ENCODE peak calls at places on chromosomes 16 and 17, in four cellular contexts. One of them, this sample, is unnamed.

GRCh38 chr16:11076259-11077018 is 132.1 kb downstream of the CLEC16A start:
- DNase-seq in fibroblast of pulmonary artery: no peak
- DNase-seq in PC-9: no peak
- DNase-seq in GM10248: peak; percentile 89
- DNase-seq in this sample: no peak

GRCh38 chr16:17101646-17102045 is 369.1 kb downstream of the XYLT1 start:
- DNase-seq in fibroblast of pulmonary artery: no peak
- DNase-seq in PC-9: no peak
- DNase-seq in GM10248: no peak
- DNase-seq in this sample: no peak

GRCh38 chr17:79482719-79483118 is 128.1 kb downstream of the RBFOX3 start:
- DNase-seq in fibroblast of pulmonary artery: no peak
- DNase-seq in PC-9: no peak
- DNase-seq in GM10248: no peak
- DNase-seq in this sample: no peak

GRCh38 chr16:67029249-67030096 is 524 bp downstream of the CBFB start:
- DNase-seq in fibroblast of pulmonary artery: peak; percentile 52
- DNase-seq in PC-9: no peak
- DNase-seq in GM10248: peak; percentile 68
- DNase-seq in this sample: peak; percentile 75

GRCh38 chr17:80953471-80954315 is 37.9 kb upstream of the CHMP6 start:
- DNase-seq in fibroblast of pulmonary artery: no peak
- DNase-seq in PC-9: no peak
- DNase-seq in GM10248: no peak
- DNase-seq in this sample: no peak

GRCh38 chr16:27179500-27180072 is 23.7 kb upstream of the KDM8 start:
- DNase-seq in fibroblast of pulmonary artery: peak; percentile 71
- DNase-seq in PC-9: peak; percentile 65
- DNase-seq in GM10248: peak; percentile 88
- DNase-seq in this sample: peak; percentile 73

GRCh38 chr17:7403043-7403901 is 625 bp downstream of the TMEM256 start:
- DNase-seq in fibroblast of pulmonary artery: no peak
- DNase-seq in PC-9: peak; percentile 26
- DNase-seq in GM10248: no peak
- DNase-seq in this sample: no peak

GRCh38 chr16:89112377-89113151 is 18.9 kb downstream of the ACSF3 start:
- DNase-seq in fibroblast of pulmonary artery: no peak
- DNase-seq in PC-9: no peak
- DNase-seq in GM10248: no peak
- DNase-seq in this sample: no peak

GRCh38 chr16:88014201-88014781 is 63.1 kb downstream of the BANP start:
- DNase-seq in fibroblast of pulmonary artery: peak; percentile 6
- DNase-seq in PC-9: no peak
- DNase-seq in GM10248: no peak
- DNase-seq in this sample: no peak

GRCh38 chr17:40062347-40063033 is at the start of gene THRA:
- DNase-seq in fibroblast of pulmonary artery: peak; percentile 50
- DNase-seq in PC-9: peak; percentile 60
- DNase-seq in GM10248: peak; percentile 88
- DNase-seq in this sample: no peak

GRCh38 chr16:57949595-57950238 is 21.2 kb downstream of the CNGB1 start:
- DNase-seq in fibroblast of pulmonary artery: no peak
- DNase-seq in PC-9: no peak
- DNase-seq in GM10248: no peak
- DNase-seq in this sample: no peak

GRCh38 chr17:76391200-76391715 is 6.8 kb downstream of the SPHK1 start:
- DNase-seq in fibroblast of pulmonary artery: no peak
- DNase-seq in PC-9: no peak
- DNase-seq in GM10248: no peak
- DNase-seq in this sample: no peak

GRCh38 chr16:68062910-68063393 is 22.2 kb upstream of the NFATC3 start:
- DNase-seq in fibroblast of pulmonary artery: no peak
- DNase-seq in PC-9: no peak
- DNase-seq in GM10248: no peak
- DNase-seq in this sample: no peak

GRCh38 chr17:61822326-61823285 is 40.7 kb downstream of the BRIP1 start:
- DNase-seq in fibroblast of pulmonary artery: no peak
- DNase-seq in PC-9: no peak
- DNase-seq in GM10248: no peak
- DNase-seq in this sample: no peak

GRCh38 chr17:79587945-79588344 is 22.9 kb downstream of the RBFOX3 start:
- DNase-seq in fibroblast of pulmonary artery: no peak
- DNase-seq in PC-9: no peak
- DNase-seq in GM10248: no peak
- DNase-seq in this sample: no peak

GRCh38 chr17:36544049-36544319 is 735 bp upstream of the GGNBP2 start:
- DNase-seq in fibroblast of pulmonary artery: peak; percentile 65
- DNase-seq in PC-9: peak; percentile 35
- DNase-seq in GM10248: peak; percentile 42
- DNase-seq in this sample: no peak

GRCh38 chr17:67427410-67427809 is 50.3 kb downstream of the PITPNC1 start:
- DNase-seq in fibroblast of pulmonary artery: no peak
- DNase-seq in PC-9: no peak
- DNase-seq in GM10248: no peak
- DNase-seq in this sample: no peak

GRCh38 chr16:68884867-68885266 is 41.5 kb downstream of the TANGO6 start:
- DNase-seq in fibroblast of pulmonary artery: peak; percentile 24
- DNase-seq in PC-9: no peak
- DNase-seq in GM10248: no peak
- DNase-seq in this sample: no peak

GRCh38 chr17:34582901-34583245 is 3.5 kb downstream of the TMEM132E start:
- DNase-seq in fibroblast of pulmonary artery: no peak
- DNase-seq in PC-9: no peak
- DNase-seq in GM10248: no peak
- DNase-seq in this sample: no peak

GRCh38 chr17:66393038-66393437 is 90.6 kb downstream of the PRKCA start:
- DNase-seq in fibroblast of pulmonary artery: no peak
- DNase-seq in PC-9: no peak
- DNase-seq in GM10248: no peak
- DNase-seq in this sample: no peak

GRCh38 chr16:8370374-8371015 is 219.8 kb downstream of the TMEM114 start:
- DNase-seq in fibroblast of pulmonary artery: no peak
- DNase-seq in PC-9: no peak
- DNase-seq in GM10248: no peak
- DNase-seq in this sample: no peak

GRCh38 chr17:18186271-18186982 is 2.8 kb downstream of the ALKBH5 start:
- DNase-seq in fibroblast of pulmonary artery: peak; percentile 78
- DNase-seq in PC-9: no peak
- DNase-seq in GM10248: no peak
- DNase-seq in this sample: no peak

GRCh38 chr16:3979070-3979469 is 98.6 kb upstream of the CREBBP start:
- DNase-seq in fibroblast of pulmonary artery: no peak
- DNase-seq in PC-9: no peak
- DNase-seq in GM10248: no peak
- DNase-seq in this sample: no peak

GRCh38 chr16:57464523-57464922 is 2.0 kb downstream of the POLR2C start:
- DNase-seq in fibroblast of pulmonary artery: no peak
- DNase-seq in PC-9: no peak
- DNase-seq in GM10248: no peak
- DNase-seq in this sample: no peak

GRCh38 chr16:69935278-69935711 is 15.8 kb upstream of the CLEC18A start:
- DNase-seq in fibroblast of pulmonary artery: no peak
- DNase-seq in PC-9: no peak
- DNase-seq in GM10248: no peak
- DNase-seq in this sample: no peak
- TF ChIP-seq CTCF in fibroblast of pulmonary artery: no peak
- TF ChIP-seq CTCF in PC-9: no peak
- TF ChIP-seq CTCF in GM10248: no peak
- TF ChIP-seq CTCF in this sample: no peak

GRCh38 chr17:14498812-14499211 is 197.9 kb downstream of the HS3ST3B1 start:
- DNase-seq in fibroblast of pulmonary artery: no peak
- DNase-seq in PC-9: no peak
- DNase-seq in GM10248: no peak
- DNase-seq in this sample: no peak
- TF ChIP-seq CTCF in fibroblast of pulmonary artery: no peak
- TF ChIP-seq CTCF in PC-9: no peak
- TF ChIP-seq CTCF in GM10248: no peak
- TF ChIP-seq CTCF in this sample: no peak

GRCh38 chr16:12975766-12976165 is 74.4 kb downstream of the SHISA9 start:
- DNase-seq in fibroblast of pulmonary artery: no peak
- DNase-seq in PC-9: no peak
- DNase-seq in GM10248: no peak
- DNase-seq in this sample: no peak
- TF ChIP-seq CTCF in fibroblast of pulmonary artery: no peak
- TF ChIP-seq CTCF in PC-9: no peak
- TF ChIP-seq CTCF in GM10248: no peak
- TF ChIP-seq CTCF in this sample: no peak

GRCh38 chr17:50050431-50051032 is 5.4 kb upstream of the ITGA3 start:
- DNase-seq in fibroblast of pulmonary artery: no peak
- DNase-seq in PC-9: no peak
- DNase-seq in GM10248: no peak
- DNase-seq in this sample: no peak
- TF ChIP-seq CTCF in fibroblast of pulmonary artery: no peak
- TF ChIP-seq CTCF in PC-9: peak; percentile 54
- TF ChIP-seq CTCF in GM10248: no peak
- TF ChIP-seq CTCF in this sample: no peak

GRCh38 chr16:15482748-15483118 is 48.3 kb downstream of the BMERB1 start:
- DNase-seq in fibroblast of pulmonary artery: no peak
- DNase-seq in PC-9: no peak
- DNase-seq in GM10248: no peak
- DNase-seq in this sample: no peak
- TF ChIP-seq CTCF in fibroblast of pulmonary artery: no peak
- TF ChIP-seq CTCF in PC-9: no peak
- TF ChIP-seq CTCF in GM10248: no peak
- TF ChIP-seq CTCF in this sample: no peak

GRCh38 chr17:72462396-72462795 is 341.6 kb downstream of the SOX9 start:
- DNase-seq in fibroblast of pulmonary artery: no peak
- DNase-seq in PC-9: no peak
- DNase-seq in GM10248: no peak
- DNase-seq in this sample: no peak

GRCh38 chr17:72461757-72462156 is 340.9 kb downstream of the SOX9 start:
- DNase-seq in fibroblast of pulmonary artery: no peak
- DNase-seq in PC-9: no peak
- DNase-seq in GM10248: no peak
- DNase-seq in this sample: no peak

GRCh38 chr17:72463287-72464102 is 342.7 kb downstream of the SOX9 start:
- DNase-seq in fibroblast of pulmonary artery: no peak
- DNase-seq in PC-9: no peak
- DNase-seq in GM10248: no peak
- DNase-seq in this sample: no peak

GRCh38 chr17:72460711-72461110 is 339.9 kb downstream of the SOX9 start:
- DNase-seq in fibroblast of pulmonary artery: no peak
- DNase-seq in PC-9: no peak
- DNase-seq in GM10248: no peak
- DNase-seq in this sample: no peak

DNA sequence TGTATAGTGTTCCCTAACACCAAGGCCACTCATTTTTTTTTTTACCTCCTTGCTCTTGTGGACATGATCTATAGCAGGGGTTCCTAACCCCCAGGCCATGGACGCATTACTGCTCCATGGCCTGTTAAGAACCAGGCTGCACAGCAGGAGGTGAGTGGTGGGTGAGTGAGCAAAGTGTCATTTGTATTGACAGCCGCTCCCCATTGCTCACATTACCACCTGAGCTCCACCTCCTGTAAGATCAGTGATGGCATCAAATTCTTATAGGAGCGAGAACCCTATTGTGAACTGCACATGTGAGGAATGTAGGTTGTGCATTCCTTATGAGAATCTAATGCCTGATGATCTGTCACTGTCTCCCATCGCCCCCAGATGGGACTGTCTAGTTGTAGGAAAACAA is 342.0 kb downstream of the SOX9 start:
- DNase-seq in fibroblast of pulmonary artery: no peak
- DNase-seq in PC-9: peak; percentile 23
- DNase-seq in GM10248: no peak
- DNase-seq in this sample: no peak
- TF ChIP-seq CTCF in fibroblast of pulmonary artery: no peak
- TF ChIP-seq CTCF in PC-9: no peak
- TF ChIP-seq CTCF in GM10248: no peak
- TF ChIP-seq CTCF in this sample: no peak

GRCh38 chr17:45236002-45236606 is 14.4 kb downstream of the FMNL1 start:
- DNase-seq in fibroblast of pulmonary artery: no peak
- DNase-seq in PC-9: no peak
- DNase-seq in GM10248: no peak
- DNase-seq in this sample: no peak
- TF ChIP-seq CTCF in fibroblast of pulmonary artery: no peak
- TF ChIP-seq CTCF in PC-9: peak; percentile 71
- TF ChIP-seq CTCF in GM10248: no peak
- TF ChIP-seq CTCF in this sample: peak; percentile 59

This sample was measured in type B pancreatic cell.